ENCODE peak calls at places on chromosomes 16 and 17, in ten cellular contexts. W is tibial nerve, Y is uterus, Q is Panc1, D is transverse colon, R is pancreas, A is adrenal gland, V is stomach, X is HCT116, O is K562. H is an unnamed sample. For H3K4me1, the result is how much of the 10 kb centered on the place peaks cover.

GRCh38 chr17:302300-302698 is 50.3 kb downstream of the RPH3AL start:
- DNase-seq in W (no peak), A (no peak), V (peak), X (no peak), O (no peak), Y (no peak), D (peak), R (no peak), Q (no peak), H (no peak)

GRCh38 chr16:26395700-26396099 is 671.0 kb upstream of the C16orf82 start:
- DNase-seq in Q (no peak), X (no peak), V (no peak), R (no peak), Y (no peak), W (no peak), O (no peak), A (no peak), D (no peak), H (no peak)

GRCh38 chr17:9195961-9196668 is 174.8 kb downstream of the NTN1 start:
- DNase-seq in V (no peak), X (no peak), Q (no peak), W (no peak), O (no peak), R (no peak), D (peak), Y (no peak), A (no peak), H (no peak)

GRCh38 chr16:46883353-46883689 is 841 bp upstream of the GPT2 start:
- DNase-seq in V (no peak), Q (no peak), A (no peak), O (no peak), D (peak), X (no peak), W (no peak), R (no peak), Y (no peak), H (no peak)

GRCh38 chr17:51046527-51047384 is 73.9 kb downstream of the SPAG9 start:
- DNase-seq in V (no peak), O (peak), Y (peak), W (peak), A (peak), R (no peak), X (no peak), Q (no peak), D (peak), H (no peak)

GRCh38 chr16:13863075-13863765 is 56.7 kb upstream of the ERCC4 start:
- DNase-seq in D (no peak), Y (no peak), R (no peak), V (no peak), X (no peak), O (no peak), Q (no peak), A (no peak), W (no peak), H (no peak)

GRCh38 chr16:8183186-8184099 is 406.9 kb downstream of the TMEM114 start:
- DNase-seq in D (no peak), V (no peak), X (no peak), O (peak), W (no peak), A (no peak), Y (no peak), Q (no peak), R (no peak), H (no peak)

GRCh38 chr16:15650019-15650697 is at the start of gene NDE1:
- DNase-seq in V (peak), R (peak), A (peak), Q (no peak), W (peak), D (peak), X (peak), Y (peak), O (peak), H (peak)

GRCh38 chr17:27473748-27474609 is 17.7 kb downstream of the KSR1 start:
- DNase-seq in Y (peak), V (peak), A (peak), W (no peak), D (no peak), Q (no peak), R (peak), O (peak), X (no peak), H (peak)

GRCh38 chr17:969767-970387 is 9.7 kb downstream of the NXN start:
- DNase-seq in O (no peak), V (no peak), W (no peak), D (no peak), R (no peak), A (peak), X (peak), Y (peak), Q (no peak), H (no peak)

GRCh38 chr17:32947736-32948135 is 19.8 kb downstream of the TMEM98 start:
- DNase-seq in W (no peak), Q (no peak), O (no peak), Y (no peak), A (no peak), D (no peak), R (no peak), V (no peak), X (no peak), H (no peak)

GRCh38 chr17:75325827-75326586 is 36.8 kb upstream of the SLC25A19 start:
- DNase-seq in R (no peak), W (no peak), D (no peak), V (no peak), O (peak), A (no peak), Q (no peak), Y (no peak), X (no peak), H (peak)

GRCh38 chr16:86393907-86394626 is 116.3 kb upstream of the FOXF1 start:
- DNase-seq in X (no peak), Y (no peak), Q (no peak), R (no peak), O (no peak), A (no peak), D (no peak), W (no peak), V (no peak), H (no peak)

GRCh38 chr17:78131172-78132085 is 858 bp downstream of the TMC8 start:
- DNase-seq in Y (no peak), A (no peak), Q (no peak), W (no peak), V (no peak), R (peak), O (no peak), D (peak), X (no peak), H (peak)

GRCh38 chr17:10772425-10773380 is 31.2 kb downstream of the TMEM238L start:
- DNase-seq in O (peak), D (peak), R (peak), W (no peak), X (peak), Q (peak), A (no peak), V (peak), Y (no peak), H (no peak)

GRCh38 chr17:77728022-77728671 is 230.4 kb upstream of the TNRC6C start:
- DNase-seq in Y (peak), X (peak), A (no peak), V (no peak), O (no peak), W (peak), D (no peak), R (no peak), Q (no peak), H (no peak)

GRCh38 chr17:69715656-69716055 is 301.2 kb downstream of the MAP2K6 start:
- DNase-seq in A (no peak), O (no peak), X (no peak), R (no peak), D (no peak), Q (no peak), W (no peak), Y (no peak), V (no peak), H (no peak)

GRCh38 chr16:56349711-56350161 is 75.6 kb downstream of the AMFR start:
- DNase-seq in D (no peak), A (no peak), R (peak), V (no peak), Y (no peak), X (no peak), Q (no peak), W (no peak), O (no peak), H (peak)

GRCh38 chr16:66487580-66488235 is 60.6 kb downstream of the BEAN1 start:
- DNase-seq in Q (no peak), A (no peak), V (peak), W (no peak), R (no peak), Y (peak), O (no peak), D (no peak), X (no peak), H (no peak)

DNA sequence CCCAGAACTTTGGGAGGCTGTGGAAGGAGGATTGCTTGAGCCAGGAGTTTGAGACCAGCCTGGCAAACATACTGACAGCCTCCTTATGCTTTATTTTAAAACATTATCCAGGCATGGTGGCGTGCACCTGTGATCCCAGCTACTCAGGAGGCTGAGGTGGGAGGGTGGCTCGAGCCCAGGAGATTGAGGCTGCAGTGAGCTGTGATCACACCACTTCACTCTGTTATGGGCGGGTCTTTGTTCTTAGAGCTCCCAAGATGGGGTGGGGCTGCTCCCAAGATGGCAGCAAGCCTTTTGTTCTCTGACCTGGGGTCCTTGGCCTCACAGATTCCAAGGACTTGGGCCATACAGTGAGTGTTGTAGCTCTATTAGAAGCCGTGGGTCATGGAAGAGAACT is 26.1 kb upstream of the ST6GALNAC2 start:
- DNase-seq in D (no peak), Q (no peak), O (no peak), R (no peak), Y (no peak), X (no peak), A (no peak), V (no peak), W (no peak), H (peak)
- H3K27ac ChIP-seq in D (no peak), Q (no peak), O (no peak), R (no peak), Y (no peak), X (no peak), A (no peak), V (no peak), W (no peak), H (no peak)

DNA sequence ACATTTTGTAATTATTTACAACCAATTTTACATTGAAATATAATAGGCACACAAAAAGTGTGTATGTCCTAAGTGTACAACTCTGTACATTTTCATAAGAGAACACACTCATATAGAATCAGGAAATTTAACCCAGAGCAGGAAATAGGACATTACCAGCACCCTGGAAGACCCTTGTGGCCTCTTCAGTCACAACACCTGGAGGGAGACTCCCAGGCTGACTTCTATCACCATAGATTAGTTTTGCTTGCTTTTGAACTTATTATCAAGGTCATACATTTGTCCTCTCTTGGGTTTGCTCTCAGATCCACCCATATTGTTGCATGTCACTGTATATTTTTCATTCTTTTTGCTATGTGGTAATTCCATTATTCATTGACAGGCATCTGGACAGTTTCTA is 5.8 kb downstream of the RIPOR1 start:
- DNase-seq in V (no peak), A (no peak), W (no peak), O (no peak), R (no peak), X (no peak), Y (no peak), Q (no peak), D (no peak), H (no peak)
- TF ChIP-seq CTCF in V (no peak), A (no peak), W (no peak), O (no peak), R (no peak), X (no peak), Y (no peak), Q (no peak), D (no peak), H (no peak)

GRCh38 chr17:76725580-76726230 is 701 bp downstream of the JMJD6 start:
- DNase-seq in R (peak), A (peak), Y (peak), D (peak), Q (no peak), X (no peak), O (peak), W (peak), V (peak), H (peak)
- H3K4me1 ChIP-seq in R (under half), A (under half), Y (under half), D (half or more), Q (under half), X (under half), O (under half), W (half or more), V (under half), H (under half)

DNA sequence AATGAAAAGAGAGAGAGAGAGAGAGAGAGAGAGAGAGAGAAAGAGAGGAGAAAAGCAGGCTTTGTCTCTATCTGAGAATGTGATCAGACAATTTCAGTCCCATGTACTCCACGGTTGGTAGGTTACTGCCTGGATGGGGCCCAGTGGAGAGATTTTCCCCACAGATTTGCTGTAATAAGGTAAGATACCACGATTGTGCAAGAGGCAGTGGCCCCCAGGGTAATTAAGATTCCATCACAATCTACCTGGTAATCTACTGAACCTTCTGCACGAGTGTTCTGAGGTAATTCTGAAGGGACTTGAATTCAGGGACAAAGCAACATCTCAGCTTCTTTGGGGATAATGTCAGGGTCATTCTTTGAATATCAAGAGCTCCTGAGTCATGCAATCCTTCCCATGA is 306.7 kb downstream of the MAF start:
- DNase-seq in V (no peak), O (no peak), R (no peak), W (no peak), X (no peak), D (no peak), Q (no peak), A (no peak), Y (no peak), H (no peak)
- H3K27ac ChIP-seq in V (no peak), O (no peak), R (no peak), W (no peak), X (no peak), D (no peak), Q (no peak), A (no peak), Y (no peak), H (no peak)

DNA sequence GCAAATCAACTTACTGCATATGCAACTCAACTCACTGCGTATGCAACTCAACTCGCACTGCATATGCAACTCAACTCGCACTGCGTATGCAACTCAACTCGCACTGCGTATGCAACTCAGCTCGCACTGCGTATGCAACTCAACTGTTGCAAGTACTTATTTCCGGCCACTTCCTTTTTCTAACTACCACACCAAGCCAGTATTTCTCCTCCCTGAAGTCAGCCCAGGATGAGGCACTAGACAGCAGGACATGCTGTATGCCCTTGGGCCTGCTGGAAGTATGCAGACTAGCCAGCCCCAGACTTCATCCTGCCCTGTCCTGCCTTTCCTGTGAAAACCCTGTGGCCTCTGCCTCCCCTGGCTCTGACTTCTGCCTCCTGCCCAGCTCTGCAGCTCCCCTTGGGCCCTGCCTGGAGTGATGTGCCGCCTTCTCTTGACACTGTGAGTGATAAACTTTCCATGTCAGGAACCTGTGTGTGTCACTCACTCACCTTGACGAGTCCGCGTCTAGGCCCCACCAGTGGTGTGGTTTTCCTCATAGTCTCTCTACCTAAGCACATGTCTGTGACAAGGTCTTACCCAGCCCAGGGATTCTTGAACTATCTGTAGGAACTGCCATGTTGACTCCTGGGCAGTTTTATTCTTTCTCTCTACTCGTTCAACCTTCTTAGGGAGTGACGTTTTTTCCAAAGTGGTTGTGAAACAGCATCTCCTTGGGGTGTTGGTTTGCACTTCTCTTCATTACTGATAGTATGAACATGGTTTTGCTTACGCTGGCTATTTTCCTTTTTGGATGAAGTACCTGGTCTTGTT is 16.4 kb downstream of the ZNF778 start:
- DNase-seq in R (no peak), Q (no peak), D (no peak), Y (no peak), W (no peak), X (no peak), V (no peak), A (no peak), O (no peak), H (no peak)
- TF ChIP-seq CTCF in R (no peak), Q (no peak), D (no peak), Y (no peak), W (no peak), X (no peak), V (no peak), A (no peak), O (no peak), H (no peak)

GRCh38 chr17:49700956-49701355 is 6.8 kb downstream of the SLC35B1 start:
- DNase-seq in V (no peak), W (no peak), O (no peak), A (no peak), R (no peak), X (no peak), Q (no peak), Y (no peak), D (no peak), H (no peak)

GRCh38 chr17:49696233-49696761 is 11.5 kb downstream of the SLC35B1 start:
- DNase-seq in Y (no peak), A (no peak), X (no peak), D (no peak), V (no peak), W (no peak), R (no peak), Q (no peak), O (no peak), H (no peak)

GRCh38 chr17:49703557-49704277 is 4.0 kb downstream of the SLC35B1 start:
- DNase-seq in W (no peak), R (no peak), A (peak), Y (no peak), Q (peak), O (no peak), V (no peak), X (peak), D (peak), H (no peak)

GRCh38 chr17:49698005-49698404 is 9.8 kb downstream of the SLC35B1 start:
- DNase-seq in R (no peak), Y (no peak), Q (no peak), A (no peak), W (no peak), D (no peak), V (no peak), X (no peak), O (no peak), H (no peak)

GRCh38 chr17:49699967-49700575 is 7.7 kb downstream of the SLC35B1 start:
- DNase-seq in R (no peak), O (no peak), V (no peak), X (no peak), Q (no peak), Y (no peak), A (no peak), W (no peak), D (no peak), H (no peak)
- H3K4me1 ChIP-seq in R (under half), O (under half), V (under half), X (under half), Q (under half), Y (under half), A (under half), W (under half), D (under half), H (under half)

GRCh38 chr17:40312893-40313659 is 4.1 kb downstream of the RARA start:
- DNase-seq in D (no peak), W (peak), Q (no peak), Y (no peak), X (no peak), O (no peak), V (no peak), R (peak), A (no peak), H (no peak)

GRCh38 chr17:40313660-40314556 is 4.9 kb downstream of the RARA start:
- DNase-seq in Q (no peak), X (no peak), W (peak), A (no peak), D (no peak), R (no peak), O (no peak), V (no peak), Y (peak), H (no peak)

GRCh38 chr17:40311575-40311974 is 2.6 kb downstream of the RARA start:
- DNase-seq in V (peak), R (no peak), A (no peak), W (peak), Y (no peak), O (no peak), Q (no peak), D (peak), X (no peak), H (peak)

GRCh38 chr17:40310882-40311391 is 2.0 kb downstream of the RARA start:
- DNase-seq in Y (no peak), Q (no peak), R (no peak), W (peak), D (no peak), A (no peak), O (no peak), V (no peak), X (no peak), H (no peak)

GRCh38 chr17:40312131-40312731 is 3.3 kb downstream of the RARA start:
- DNase-seq in R (no peak), Y (no peak), D (peak), V (no peak), W (peak), Q (no peak), X (no peak), A (no peak), O (no peak), H (peak)
- H3K27ac ChIP-seq in R (peak), Y (peak), D (peak), V (peak), W (no peak), Q (peak), X (peak), A (peak), O (no peak), H (peak)

DNA sequence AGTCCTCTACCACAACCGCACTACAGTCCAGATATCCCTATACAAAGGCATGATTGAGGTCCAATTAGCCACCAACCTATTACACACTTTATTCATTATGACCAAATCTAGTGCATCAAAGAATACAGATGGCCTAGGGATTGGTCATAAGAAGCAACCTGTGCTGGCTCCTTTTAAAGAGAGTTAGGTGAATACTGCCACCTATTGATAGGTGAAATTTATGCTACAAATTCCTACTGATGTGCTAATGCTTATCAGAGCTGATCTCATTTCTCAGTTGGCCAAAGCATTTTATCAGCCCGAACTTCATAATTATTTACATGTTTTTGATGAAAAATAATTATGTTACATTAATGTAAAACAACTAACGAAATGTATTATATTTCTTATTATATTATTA is 166.3 kb downstream of the ANKFN1 start:
- DNase-seq in A (no peak), Q (peak), Y (no peak), O (peak), D (no peak), V (no peak), R (no peak), X (peak), W (no peak), H (no peak)
- TF ChIP-seq CTCF in A (peak), Q (peak), Y (no peak), O (no peak), D (no peak), V (no peak), R (peak), X (peak), W (peak), H (peak)

GRCh38 chr17:81424613-81425017 is 29.4 kb downstream of the BAHCC1 start:
- DNase-seq in A (no peak), O (no peak), V (no peak), W (no peak), Y (no peak), X (no peak), D (no peak), R (no peak), Q (no peak), H (no peak)
- H3K4me1 ChIP-seq in A (half or more), O (half or more), V (half or more), W (half or more), Y (under half), X (half or more), D (half or more), R (under half), Q (half or more), H (half or more)